ENCODE peak calls at places on chromosomes 12 and 14, in ten cellular contexts. I is SK-N-SH, J is neural progenitor cell, S is IMR-90, Y is H9, G is GM23338, E is astrocyte, D is mesenchymal stem cell, K is neuronal stem cell, T is fibroblast of lung. H is an unnamed sample.

GRCh38 chr12:613996-614726 is 49.1 kb downstream of the NINJ2 start:
- DNase-seq in I (peak), J (peak), S (no peak), Y (peak), G (peak), E (no peak), D (peak), K (no peak), T (no peak), H (no peak)

GRCh38 chr12:1919284-1919683 is 832 bp upstream of the CACNA2D4 start:
- DNase-seq in I (peak), J (no peak), S (no peak), Y (peak), G (no peak), E (no peak), D (no peak), K (no peak), T (no peak), H (no peak)

GRCh38 chr14:89137514-89138163 is 279.4 kb downstream of the FOXN3 start:
- DNase-seq in I (peak), J (no peak), S (peak), Y (no peak), G (no peak), E (peak), D (peak), K (no peak), T (peak), H (no peak)

GRCh38 chr12:99767809-99768208 is 120.3 kb downstream of the GARIN6 start:
- DNase-seq in I (no peak), J (no peak), S (peak), Y (no peak), G (peak), E (peak), D (peak), K (no peak), T (peak), H (peak)

GRCh38 chr12:68804654-68805591 is 3.1 kb upstream of the MDM2 start:
- DNase-seq in I (no peak), J (no peak), S (no peak), Y (peak), G (peak), E (no peak), D (no peak), K (no peak), T (no peak), H (peak)

GRCh38 chr12:57726884-57727757 is 11.4 kb downstream of the AGAP2 start:
- DNase-seq in I (no peak), J (peak), S (no peak), Y (peak), G (peak), E (peak), D (peak), K (no peak), T (peak), H (no peak)

GRCh38 chr12:8860165-8860961 is 37.9 kb downstream of the A2ML1 start:
- DNase-seq in I (peak), J (peak), S (peak), Y (peak), G (peak), E (peak), D (peak), K (peak), T (peak), H (peak)

GRCh38 chr14:75409425-75410205 is 18.2 kb upstream of the JDP2 start:
- DNase-seq in I (no peak), J (no peak), S (no peak), Y (no peak), G (no peak), E (no peak), D (no peak), K (no peak), T (no peak), H (no peak)

GRCh38 chr14:35944847-35945246 is 118.7 kb downstream of the BRMS1L start:
- DNase-seq in I (peak), J (peak), S (no peak), Y (peak), G (peak), E (no peak), D (no peak), K (no peak), T (no peak), H (peak)

GRCh38 chr12:51083140-51083833 is at the start of gene CSRNP2:
- DNase-seq in I (peak), J (peak), S (peak), Y (peak), G (peak), E (peak), D (peak), K (peak), T (peak), H (peak)

GRCh38 chr14:65153101-65153500 is 50.8 kb upstream of the MAX start:
- DNase-seq in I (no peak), J (no peak), S (no peak), Y (no peak), G (no peak), E (no peak), D (no peak), K (no peak), T (no peak), H (no peak)

GRCh38 chr12:31322651-31323248 is 3.2 kb downstream of the SINHCAF start:
- DNase-seq in I (no peak), J (peak), S (peak), Y (no peak), G (peak), E (peak), D (peak), K (peak), T (peak), H (no peak)

GRCh38 chr12:31321565-31322228 is 4.3 kb downstream of the SINHCAF start:
- DNase-seq in I (no peak), J (no peak), S (peak), Y (no peak), G (no peak), E (peak), D (peak), K (no peak), T (peak), H (no peak)

GRCh38 chr12:31324116-31324844 is 1.7 kb downstream of the SINHCAF start:
- DNase-seq in I (peak), J (peak), S (peak), Y (peak), G (peak), E (peak), D (peak), K (peak), T (peak), H (peak)

GRCh38 chr12:31324845-31325523 is 966 bp downstream of the SINHCAF start:
- DNase-seq in I (peak), J (peak), S (peak), Y (no peak), G (peak), E (peak), D (peak), K (peak), T (peak), H (peak)

GRCh38 chr12:31323466-31324115 is 2.4 kb downstream of the SINHCAF start:
- DNase-seq in I (no peak), J (no peak), S (no peak), Y (peak), G (peak), E (no peak), D (peak), K (peak), T (peak), H (peak)
- H2AFZ ChIP-seq in I (peak), J (no peak), S (peak), Y (no peak), G (no peak), E (peak), D (peak), K (peak), T (peak), H (no peak)

GRCh38 chr12:113184098-113184899 is 979 bp downstream of the DDX54 start:
- DNase-seq in I (no peak), J (no peak), S (no peak), Y (no peak), G (peak), E (peak), D (no peak), K (no peak), T (no peak), H (no peak)
- H2AFZ ChIP-seq in I (peak), J (peak), S (peak), Y (no peak), G (peak), E (peak), D (no peak), K (peak), T (peak), H (peak)

GRCh38 chr12:63521706-63522105 is 146.6 kb downstream of the DPY19L2 start:
- DNase-seq in I (no peak), J (no peak), S (no peak), Y (no peak), G (no peak), E (no peak), D (no peak), K (no peak), T (no peak), H (no peak)
- H2AFZ ChIP-seq in I (no peak), J (no peak), S (no peak), Y (no peak), G (no peak), E (no peak), D (no peak), K (no peak), T (no peak), H (no peak)

GRCh38 chr12:50070314-50071060 is 13.1 kb downstream of the ASIC1 start:
- DNase-seq in I (peak), J (peak), S (peak), Y (peak), G (peak), E (peak), D (peak), K (peak), T (peak), H (peak)
- H2AFZ ChIP-seq in I (peak), J (no peak), S (peak), Y (no peak), G (peak), E (peak), D (peak), K (peak), T (peak), H (peak)

GRCh38 chr12:29780084-29780483 is 3.7 kb downstream of the TMTC1 start:
- DNase-seq in I (no peak), J (no peak), S (no peak), Y (no peak), G (no peak), E (no peak), D (no peak), K (no peak), T (no peak), H (no peak)

GRCh38 chr12:29782285-29782820 is 1.4 kb downstream of the TMTC1 start:
- DNase-seq in I (no peak), J (peak), S (peak), Y (no peak), G (peak), E (peak), D (peak), K (no peak), T (peak), H (no peak)

GRCh38 chr12:29781176-29781575 is 2.6 kb downstream of the TMTC1 start:
- DNase-seq in I (no peak), J (no peak), S (no peak), Y (no peak), G (no peak), E (no peak), D (peak), K (no peak), T (peak), H (no peak)

GRCh38 chr12:29782821-29783772 is 645 bp downstream of the TMTC1 start:
- DNase-seq in I (peak), J (peak), S (peak), Y (peak), G (peak), E (peak), D (peak), K (peak), T (peak), H (no peak)

GRCh38 chr12:29781705-29782266 is 2.0 kb downstream of the TMTC1 start:
- DNase-seq in I (no peak), J (no peak), S (no peak), Y (no peak), G (no peak), E (no peak), D (peak), K (no peak), T (no peak), H (no peak)
- H2AFZ ChIP-seq in I (no peak), J (no peak), S (no peak), Y (no peak), G (no peak), E (no peak), D (no peak), K (no peak), T (no peak), H (no peak)

GRCh38 chr12:20489645-20490044 is 121.3 kb downstream of the PDE3A start:
- DNase-seq in I (peak), J (no peak), S (peak), Y (no peak), G (no peak), E (no peak), D (no peak), K (no peak), T (no peak), H (no peak)
- H2AFZ ChIP-seq in I (no peak), J (no peak), S (no peak), Y (no peak), G (no peak), E (no peak), D (no peak), K (no peak), T (no peak), H (no peak)